ENCODE peak calls at places on chromosome 16, in five cellular contexts. One of them, this sample, is unnamed.

GRCh38 chr16:72612271-72612670 is 435.7 kb downstream of the ZFHX3 start:
- DNase-seq in BJ: no peak
- DNase-seq in CD4-positive, alpha-beta T cell: no peak
- DNase-seq in cardiac fibroblast: peak
- DNase-seq in stomach: no peak
- DNase-seq in this sample: no peak

GRCh38 chr16:65746941-65747340 is 619.5 kb upstream of the CDH5 start:
- DNase-seq in BJ: no peak
- DNase-seq in CD4-positive, alpha-beta T cell: no peak
- DNase-seq in stomach: no peak
- DNase-seq in cardiac fibroblast: no peak
- DNase-seq in this sample: no peak

GRCh38 chr16:71441348-71441781 is 489 bp downstream of the TLE7 start:
- DNase-seq in cardiac fibroblast: no peak
- DNase-seq in CD4-positive, alpha-beta T cell: no peak
- DNase-seq in BJ: no peak
- DNase-seq in stomach: no peak
- DNase-seq in this sample: no peak

GRCh38 chr16:84788968-84789371 is 30.8 kb upstream of the CRISPLD2 start:
- DNase-seq in BJ: peak
- DNase-seq in stomach: no peak
- DNase-seq in cardiac fibroblast: no peak
- DNase-seq in CD4-positive, alpha-beta T cell: no peak
- DNase-seq in this sample: no peak

GRCh38 chr16:58393138-58393504 is 850 bp downstream of the GINS3 start:
- DNase-seq in BJ: no peak
- DNase-seq in cardiac fibroblast: peak
- DNase-seq in stomach: no peak
- DNase-seq in CD4-positive, alpha-beta T cell: no peak
- DNase-seq in this sample: no peak

GRCh38 chr16:24005577-24005976 is 169.8 kb downstream of the PRKCB start:
- DNase-seq in cardiac fibroblast: no peak
- DNase-seq in stomach: no peak
- DNase-seq in CD4-positive, alpha-beta T cell: no peak
- DNase-seq in BJ: no peak
- DNase-seq in this sample: no peak

GRCh38 chr16:81997738-81998137 is 13.5 kb downstream of the SDR42E1 start:
- DNase-seq in CD4-positive, alpha-beta T cell: no peak
- DNase-seq in cardiac fibroblast: peak
- DNase-seq in BJ: peak
- DNase-seq in stomach: no peak
- DNase-seq in this sample: no peak

GRCh38 chr16:11302977-11303376 is 21.8 kb upstream of the PRM1 start:
- DNase-seq in cardiac fibroblast: no peak
- DNase-seq in CD4-positive, alpha-beta T cell: no peak
- DNase-seq in BJ: no peak
- DNase-seq in stomach: peak
- DNase-seq in this sample: no peak

GRCh38 chr16:89168381-89169189 is 3.0 kb upstream of the CDH15 start:
- DNase-seq in stomach: no peak
- DNase-seq in BJ: no peak
- DNase-seq in cardiac fibroblast: no peak
- DNase-seq in CD4-positive, alpha-beta T cell: no peak
- DNase-seq in this sample: no peak
- TF ChIP-seq CTCF in stomach: no peak
- TF ChIP-seq CTCF in BJ: no peak
- TF ChIP-seq CTCF in cardiac fibroblast: peak
- TF ChIP-seq CTCF in CD4-positive, alpha-beta T cell: no peak
- TF ChIP-seq CTCF in this sample: no peak

GRCh38 chr16:54856871-54857270 is 73.8 kb upstream of the IRX5 start:
- DNase-seq in cardiac fibroblast: no peak
- DNase-seq in BJ: no peak
- DNase-seq in CD4-positive, alpha-beta T cell: no peak
- DNase-seq in stomach: no peak
- DNase-seq in this sample: no peak
- TF ChIP-seq CTCF in cardiac fibroblast: no peak
- TF ChIP-seq CTCF in BJ: no peak
- TF ChIP-seq CTCF in CD4-positive, alpha-beta T cell: no peak
- TF ChIP-seq CTCF in stomach: no peak
- TF ChIP-seq CTCF in this sample: no peak

DNA sequence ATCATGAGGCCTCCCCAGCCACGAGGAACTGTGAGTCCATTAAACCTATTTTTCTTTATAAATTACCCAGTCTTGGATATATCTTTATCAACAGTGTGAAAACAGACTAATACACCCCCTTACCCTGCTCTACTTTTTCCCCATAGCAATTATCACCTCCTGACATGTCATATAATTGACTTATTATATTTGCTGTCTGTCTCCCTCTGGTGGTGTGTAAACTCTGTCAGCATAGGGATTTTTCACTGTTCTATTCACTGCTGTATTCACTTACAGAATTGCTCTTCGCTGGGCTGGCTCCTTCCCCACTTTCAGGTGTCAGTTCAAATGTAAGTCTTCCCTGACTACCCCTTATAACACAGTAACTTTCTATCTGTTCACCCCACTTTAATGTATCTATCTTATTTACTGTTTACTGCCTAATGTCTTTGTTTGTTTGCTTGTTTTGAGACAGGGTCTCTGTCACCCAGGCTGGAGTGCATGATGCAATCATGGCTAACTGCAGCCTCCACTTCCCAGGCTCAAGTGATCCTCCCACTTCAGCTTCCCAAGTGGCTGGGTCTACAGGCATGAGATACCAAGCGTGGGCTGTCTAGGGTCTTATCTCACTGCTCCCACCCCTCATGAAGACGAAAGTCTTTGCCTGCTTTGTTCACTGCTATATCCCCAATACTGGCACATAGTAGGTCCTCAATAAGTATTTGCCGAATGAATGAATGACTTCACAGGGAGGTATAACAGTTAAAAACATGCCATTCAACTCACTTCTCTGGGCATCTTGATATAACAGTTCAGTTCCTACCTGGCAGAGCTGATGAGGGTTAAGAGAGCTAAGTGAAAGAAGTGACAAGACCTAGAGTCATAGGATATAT is 52.4 kb upstream of the CDH3 start:
- DNase-seq in BJ: no peak
- DNase-seq in cardiac fibroblast: peak
- DNase-seq in CD4-positive, alpha-beta T cell: no peak
- DNase-seq in stomach: no peak
- DNase-seq in this sample: no peak
- TF ChIP-seq CTCF in BJ: peak
- TF ChIP-seq CTCF in cardiac fibroblast: peak
- TF ChIP-seq CTCF in CD4-positive, alpha-beta T cell: peak
- TF ChIP-seq CTCF in stomach: no peak
- TF ChIP-seq CTCF in this sample: no peak

GRCh38 chr16:769934-770333 is 9.4 kb downstream of the MSLN start:
- DNase-seq in stomach: no peak
- DNase-seq in BJ: no peak
- DNase-seq in CD4-positive, alpha-beta T cell: no peak
- DNase-seq in cardiac fibroblast: no peak
- DNase-seq in this sample: no peak
- TF ChIP-seq CTCF in stomach: no peak
- TF ChIP-seq CTCF in BJ: no peak
- TF ChIP-seq CTCF in CD4-positive, alpha-beta T cell: no peak
- TF ChIP-seq CTCF in cardiac fibroblast: no peak
- TF ChIP-seq CTCF in this sample: no peak

DNA sequence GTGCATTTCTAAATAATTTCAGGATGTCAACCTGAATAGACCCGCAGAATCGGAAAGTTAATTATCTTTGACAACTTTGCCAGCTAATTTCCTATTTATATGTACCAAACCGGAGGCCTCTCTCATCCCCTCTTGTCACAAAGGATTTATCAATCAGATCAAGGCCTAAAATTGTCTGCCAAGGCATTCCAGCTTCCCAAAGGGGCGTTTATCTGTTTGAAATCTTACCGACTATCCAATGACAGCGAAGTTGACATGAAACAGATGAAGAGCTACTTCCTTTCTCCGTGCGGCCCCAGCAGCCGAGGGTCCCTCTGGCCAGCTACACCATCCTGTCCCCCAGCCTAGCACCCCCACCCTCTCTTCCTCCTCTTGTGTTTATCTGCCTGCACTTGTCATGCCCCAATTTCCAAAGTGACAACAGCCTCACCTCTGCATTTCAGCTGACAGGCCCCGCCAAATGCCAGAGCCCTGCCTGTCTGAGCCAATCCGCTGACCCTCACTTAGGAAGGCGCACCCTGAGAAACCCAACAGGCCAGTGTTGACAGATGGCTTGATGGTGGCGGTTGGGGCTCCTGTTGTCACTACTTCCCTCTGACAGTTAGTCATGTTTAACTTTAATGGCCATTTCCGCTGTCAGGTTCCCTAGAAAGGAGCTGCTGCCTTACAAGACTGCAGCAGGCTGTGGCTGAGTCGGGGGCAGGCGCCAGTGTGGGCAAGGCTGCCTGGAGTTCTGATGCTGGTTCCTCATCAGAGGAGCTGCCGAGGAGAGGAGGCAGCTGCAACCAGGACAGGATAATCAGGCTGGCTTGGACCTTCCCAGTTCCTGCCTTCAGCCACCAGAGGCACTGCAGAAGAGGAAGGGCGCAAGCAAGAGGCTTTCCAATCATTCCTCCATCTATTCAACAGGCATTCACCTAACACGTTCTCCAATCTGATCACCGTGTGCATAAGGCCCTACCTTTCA is 223.4 kb upstream of the DYNLRB2 start:
- DNase-seq in cardiac fibroblast: peak
- DNase-seq in stomach: no peak
- DNase-seq in CD4-positive, alpha-beta T cell: no peak
- DNase-seq in BJ: no peak
- DNase-seq in this sample: no peak
- TF ChIP-seq CTCF in cardiac fibroblast: peak
- TF ChIP-seq CTCF in stomach: no peak
- TF ChIP-seq CTCF in CD4-positive, alpha-beta T cell: no peak
- TF ChIP-seq CTCF in BJ: peak
- TF ChIP-seq CTCF in this sample: no peak

GRCh38 chr16:86805210-86805609 is 226.9 kb downstream of the FOXL1 start:
- DNase-seq in CD4-positive, alpha-beta T cell: no peak
- DNase-seq in cardiac fibroblast: no peak
- DNase-seq in stomach: no peak
- DNase-seq in BJ: no peak
- DNase-seq in this sample: no peak
- TF ChIP-seq CTCF in CD4-positive, alpha-beta T cell: no peak
- TF ChIP-seq CTCF in cardiac fibroblast: no peak
- TF ChIP-seq CTCF in stomach: no peak
- TF ChIP-seq CTCF in BJ: no peak
- TF ChIP-seq CTCF in this sample: no peak

GRCh38 chr16:79213214-79213613 is 387.3 kb downstream of the MAF start:
- DNase-seq in stomach: no peak
- DNase-seq in BJ: no peak
- DNase-seq in cardiac fibroblast: no peak
- DNase-seq in CD4-positive, alpha-beta T cell: no peak
- DNase-seq in this sample: no peak
- TF ChIP-seq CTCF in stomach: no peak
- TF ChIP-seq CTCF in BJ: no peak
- TF ChIP-seq CTCF in cardiac fibroblast: no peak
- TF ChIP-seq CTCF in CD4-positive, alpha-beta T cell: no peak
- TF ChIP-seq CTCF in this sample: no peak

DNA sequence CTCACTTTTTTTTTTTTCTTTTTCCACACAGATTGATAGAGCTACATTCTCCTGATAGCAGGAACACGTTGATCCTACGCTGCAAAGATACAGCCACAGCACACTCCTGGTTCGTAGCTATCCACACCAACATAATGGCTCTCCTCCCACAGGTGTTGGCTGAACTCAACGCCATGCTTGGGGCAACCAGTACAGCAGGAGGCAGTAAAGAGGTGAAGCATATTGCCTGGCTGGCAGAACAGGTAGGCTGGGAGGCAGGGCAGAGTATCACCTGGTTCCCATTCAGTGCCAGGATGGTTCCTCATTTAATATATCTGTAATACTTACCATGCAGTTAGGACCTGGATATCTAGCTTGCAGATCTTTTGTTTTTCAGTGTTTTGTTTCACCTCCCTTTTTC is 51.1 kb upstream of the VPS4A start:
- DNase-seq in BJ: no peak
- DNase-seq in stomach: no peak
- DNase-seq in cardiac fibroblast: no peak
- DNase-seq in CD4-positive, alpha-beta T cell: no peak
- DNase-seq in this sample: no peak
- TF ChIP-seq CTCF in BJ: no peak
- TF ChIP-seq CTCF in stomach: no peak
- TF ChIP-seq CTCF in cardiac fibroblast: no peak
- TF ChIP-seq CTCF in CD4-positive, alpha-beta T cell: no peak
- TF ChIP-seq CTCF in this sample: no peak